ENCODE peak calls at places on chromosomes 2 and 18, in nine cellular contexts. X, K, E, Y, Q, C, F, S and G are unnamed samples.

GRCh38 chr2:67526283-67526682 is 129.2 kb downstream of the ETAA1 start:
- DNase-seq in X (no peak), K (peak; percentile 30), Q (no peak), S (peak; percentile 86), C (no peak), Y (peak; percentile 55), F (no peak), E (peak; percentile 75), G (no peak)

GRCh38 chr2:28393115-28393836 is 618 bp downstream of the FOSL2 start:
- DNase-seq in C (peak; percentile 82), S (peak; percentile 66), K (peak; percentile 69), F (peak; percentile 73), Q (no peak), E (peak; percentile 21), Y (no peak), X (peak; percentile 79), G (peak; percentile 87)

GRCh38 chr2:83516503-83516902 is 942.6 kb downstream of the SUCLG1 start:
- DNase-seq in Y (no peak), E (no peak), F (no peak), Q (no peak), S (no peak), K (no peak), C (no peak), X (no peak), G (no peak)

GRCh38 chr18:36673452-36673851 is 155.3 kb downstream of the TPGS2 start:
- DNase-seq in X (no peak), C (no peak), E (no peak), K (no peak), Q (no peak), Y (no peak), F (no peak), S (no peak), G (no peak)

GRCh38 chr18:76757343-76757742 is 65.0 kb upstream of the ZNF236 start:
- DNase-seq in Y (peak; percentile 10), Q (no peak), F (no peak), E (no peak), X (no peak), K (no peak), C (no peak), S (peak; percentile 20), G (no peak)

GRCh38 chr2:225693259-225693658 is 293.7 kb downstream of the NYAP2 start:
- DNase-seq in K (no peak), F (no peak), X (no peak), Q (no peak), C (no peak), S (no peak), Y (no peak), E (no peak), G (no peak)

GRCh38 chr2:79180092-79180491 is 20.5 kb upstream of the REG3A start:
- DNase-seq in E (peak; percentile 1), K (no peak), Y (no peak), Q (no peak), S (no peak), C (no peak), F (peak; percentile 37), X (no peak), G (no peak)

GRCh38 chr2:210713122-210713521 is 156.7 kb downstream of the CPS1 start:
- DNase-seq in Q (no peak), C (no peak), S (no peak), Y (no peak), X (no peak), E (no peak), F (no peak), K (no peak), G (no peak)

GRCh38 chr2:113173563-113174368 is at the start of gene PSD4:
- DNase-seq in Q (no peak), Y (no peak), K (no peak), E (no peak), C (peak; percentile 88), F (peak; percentile 31), X (peak; percentile 65), S (no peak), G (no peak)

GRCh38 chr2:189407944-189408209 is 33.4 kb upstream of the WDR75 start:
- DNase-seq in K (no peak), C (no peak), Y (no peak), S (no peak), Q (no peak), E (no peak), X (no peak), F (no peak), G (no peak)

GRCh38 chr2:190062617-190063016 is at the start of gene MSTN:
- DNase-seq in X (no peak), Y (no peak), C (no peak), K (no peak), S (no peak), Q (no peak), E (no peak), F (no peak), G (no peak)

GRCh38 chr2:148020036-148020357 is 540 bp downstream of the ORC4 start:
- DNase-seq in C (no peak), F (no peak), S (peak; percentile 38), E (no peak), Y (no peak), K (no peak), X (no peak), Q (no peak), G (no peak)

GRCh38 chr2:148022882-148023281 is 2.0 kb downstream of the MBD5 start:
- DNase-seq in Q (no peak), C (no peak), E (no peak), F (no peak), K (no peak), X (no peak), Y (no peak), S (no peak), G (no peak)

GRCh38 chr2:148021059-148021985 is at the start of gene MBD5:
- DNase-seq in X (no peak), F (peak; percentile 44), Q (no peak), Y (peak; percentile 1), K (peak; percentile 36), E (no peak), C (peak; percentile 56), S (peak; percentile 55), G (peak; percentile 76)

GRCh38 chr2:148022351-148022750 is 1.5 kb downstream of the MBD5 start:
- DNase-seq in C (no peak), F (no peak), K (no peak), E (no peak), Q (no peak), X (no peak), S (no peak), Y (no peak), G (no peak)

GRCh38 chr2:148020358-148021058 is at the start of gene ORC4:
- DNase-seq in E (peak; percentile 97), K (peak; percentile 100), Y (peak; percentile 97), F (peak; percentile 99), S (peak; percentile 99), C (peak; percentile 99), X (peak; percentile 98), Q (peak; percentile 98), G (peak; percentile 98)
- TF ChIP-seq CTCF in E (peak; percentile 67), K (peak; percentile 34), Y (peak; percentile 53), F (peak; percentile 49), S (peak; percentile 47), C (peak; percentile 33), X (peak; percentile 52), Q (peak; percentile 49), G (no peak)

GRCh38 chr2:75560768-75561565 is at the start of gene EVA1A:
- DNase-seq in E (peak; percentile 63), K (peak; percentile 70), Q (no peak), C (peak; percentile 77), X (peak; percentile 24), F (peak; percentile 90), S (peak; percentile 84), Y (no peak), G (no peak)
- H3K4me3 ChIP-seq in E (peak within 1 kb of the TSS; percentile 56), K (peak within 1 kb of the TSS; percentile 75), Q (peak within 1 kb of the TSS; percentile 36), C (peak within 1 kb of the TSS; percentile 66), X (peak within 1 kb of the TSS; percentile 74), F (peak within 1 kb of the TSS; percentile 69), S (peak within 1 kb of the TSS; percentile 81), Y (peak within 1 kb of the TSS; percentile 86), G (peak within 1 kb of the TSS; percentile 72)

GRCh38 chr2:104028066-104028465 is 825.8 kb upstream of the POU3F3 start:
- DNase-seq in X (no peak), F (no peak), K (no peak), E (no peak), S (no peak), Q (no peak), Y (no peak), C (no peak), G (no peak)

DNA sequence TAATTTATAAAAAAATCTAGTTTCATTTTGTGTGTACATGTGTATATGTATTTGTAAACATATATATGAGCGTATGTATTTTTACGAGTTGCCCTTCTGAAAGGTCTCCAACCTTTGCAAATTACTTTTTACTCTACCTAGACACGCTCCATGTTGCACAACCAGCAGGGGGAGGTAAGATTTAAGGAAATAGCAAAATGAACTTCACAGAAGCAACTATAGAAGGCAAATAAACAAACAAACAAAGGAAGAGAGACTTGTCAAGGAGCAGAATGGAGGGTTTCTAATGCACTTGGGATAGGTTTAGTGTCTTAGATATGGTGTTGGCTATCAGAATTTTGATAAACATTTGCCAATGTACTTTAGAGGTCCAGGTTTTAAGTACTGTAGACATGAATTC is 820.5 kb upstream of the POU3F3 start:
- DNase-seq in K (no peak), F (no peak), Y (no peak), X (no peak), C (no peak), E (peak; percentile 12), S (no peak), Q (no peak), G (no peak)
- TF ChIP-seq CTCF in K (no peak), F (peak; percentile 46), Y (no peak), X (peak; percentile 39), C (peak; percentile 34), E (no peak), S (peak; percentile 26), Q (peak; percentile 24), G (no peak)

DNA sequence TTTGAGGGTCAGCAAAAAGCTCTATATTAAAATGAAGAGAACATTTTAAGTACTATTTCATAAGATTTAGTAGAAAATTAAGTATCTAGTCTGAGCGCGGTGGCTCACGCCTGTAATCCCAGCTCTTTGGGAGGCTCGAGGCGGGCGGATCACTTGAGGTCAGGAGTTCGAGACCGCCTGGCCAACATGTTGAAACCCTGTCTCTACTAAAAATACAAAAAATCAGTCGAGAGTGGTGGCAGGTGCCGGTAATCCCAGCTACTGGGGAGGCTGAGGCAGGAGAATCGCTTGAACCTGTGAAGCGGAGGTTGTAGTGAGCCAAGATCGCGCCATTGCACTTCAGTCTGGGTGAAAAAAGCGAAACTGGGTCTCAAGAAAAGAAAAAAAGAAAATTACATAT is 1.6 kb downstream of the USP14 start:
- DNase-seq in S (no peak), X (no peak), Q (no peak), K (no peak), F (no peak), E (no peak), Y (no peak), C (no peak), G (no peak)
- H3K4me3 ChIP-seq in S (peak overlapping the region; percentile 94), X (peak overlapping the region; percentile 99), Q (no peak overlapping the region), K (peak overlapping the region; percentile 99), F (no peak overlapping the region), E (no peak overlapping the region), Y (peak overlapping the region; percentile 82), C (no peak overlapping the region), G (peak overlapping the region; percentile 100)

GRCh38 chr2:26555246-26556133 is 77.6 kb upstream of the OTOF start:
- DNase-seq in Y (no peak), K (no peak), S (no peak), C (no peak), Q (no peak), X (no peak), E (no peak), F (no peak), G (no peak)
- TF ChIP-seq CTCF in Y (peak; percentile 30), K (no peak), S (no peak), C (no peak), Q (no peak), X (no peak), E (no peak), F (no peak), G (no peak)

GRCh38 chr2:203804766-203805484 is 62.6 kb upstream of the CTLA4 start:
- DNase-seq in C (no peak), F (no peak), K (peak; percentile 24), E (peak; percentile 31), Y (no peak), X (no peak), S (peak; percentile 49), Q (no peak), G (no peak)
- H3K4me3 ChIP-seq in C (no peak overlapping the region), F (no peak overlapping the region), K (no peak overlapping the region), E (no peak overlapping the region), Y (no peak overlapping the region), X (no peak overlapping the region), S (no peak overlapping the region), Q (no peak overlapping the region), G (no peak overlapping the region)